ENCODE peak calls at places on chromosome 1, in eight cellular contexts. One of them, this sample, is unnamed. For H3K4me1, the result is how much of the 10 kb centered on the place peaks cover.

GRCh38 chr1:202283991-202284390 is 57.7 kb downstream of the UBE2T start:
- DNase-seq in cardiac muscle cell: peak
- DNase-seq in CD4-positive, CD25-positive, alpha-beta regulatory T cell: no peak
- DNase-seq in esophagus squamous epithelium: no peak
- DNase-seq in mesendoderm: peak
- DNase-seq in breast epithelium: peak
- DNase-seq in mesenchymal stem cell: peak
- DNase-seq in tibial artery: no peak
- DNase-seq in this sample: no peak

GRCh38 chr1:36879613-36880012 is 154.7 kb downstream of the GRIK3 start:
- DNase-seq in cardiac muscle cell: no peak
- DNase-seq in CD4-positive, CD25-positive, alpha-beta regulatory T cell: no peak
- DNase-seq in esophagus squamous epithelium: no peak
- DNase-seq in mesendoderm: no peak
- DNase-seq in breast epithelium: peak
- DNase-seq in mesenchymal stem cell: no peak
- DNase-seq in tibial artery: no peak
- DNase-seq in this sample: no peak

GRCh38 chr1:105462308-105462707 is 1594.2 kb upstream of the PRMT6 start:
- DNase-seq in cardiac muscle cell: no peak
- DNase-seq in CD4-positive, CD25-positive, alpha-beta regulatory T cell: no peak
- DNase-seq in esophagus squamous epithelium: no peak
- DNase-seq in mesendoderm: peak
- DNase-seq in breast epithelium: no peak
- DNase-seq in mesenchymal stem cell: no peak
- DNase-seq in tibial artery: no peak
- DNase-seq in this sample: no peak

GRCh38 chr1:27659497-27660299 is 12.3 kb downstream of the IFI6 start:
- DNase-seq in cardiac muscle cell: peak
- DNase-seq in CD4-positive, CD25-positive, alpha-beta regulatory T cell: peak
- DNase-seq in esophagus squamous epithelium: peak
- DNase-seq in mesendoderm: peak
- DNase-seq in breast epithelium: peak
- DNase-seq in mesenchymal stem cell: peak
- DNase-seq in tibial artery: peak
- DNase-seq in this sample: peak

GRCh38 chr1:33985656-33986055 is 121.8 kb downstream of the HMGB4 start:
- DNase-seq in cardiac muscle cell: no peak
- DNase-seq in CD4-positive, CD25-positive, alpha-beta regulatory T cell: no peak
- DNase-seq in esophagus squamous epithelium: no peak
- DNase-seq in mesendoderm: no peak
- DNase-seq in breast epithelium: no peak
- DNase-seq in mesenchymal stem cell: no peak
- DNase-seq in tibial artery: peak
- DNase-seq in this sample: peak

GRCh38 chr1:91676030-91676429 is 175.4 kb downstream of the CDC7 start:
- DNase-seq in cardiac muscle cell: no peak
- DNase-seq in CD4-positive, CD25-positive, alpha-beta regulatory T cell: no peak
- DNase-seq in esophagus squamous epithelium: no peak
- DNase-seq in mesendoderm: no peak
- DNase-seq in breast epithelium: no peak
- DNase-seq in mesenchymal stem cell: no peak
- DNase-seq in tibial artery: no peak
- DNase-seq in this sample: no peak

GRCh38 chr1:50450861-50451653 is 27.8 kb upstream of the DMRTA2 start:
- DNase-seq in cardiac muscle cell: no peak
- DNase-seq in CD4-positive, CD25-positive, alpha-beta regulatory T cell: no peak
- DNase-seq in esophagus squamous epithelium: no peak
- DNase-seq in mesendoderm: no peak
- DNase-seq in breast epithelium: no peak
- DNase-seq in mesenchymal stem cell: no peak
- DNase-seq in tibial artery: no peak
- DNase-seq in this sample: no peak

GRCh38 chr1:108524676-108525075 is 35.2 kb upstream of the EEIG2 start:
- DNase-seq in cardiac muscle cell: no peak
- DNase-seq in CD4-positive, CD25-positive, alpha-beta regulatory T cell: no peak
- DNase-seq in esophagus squamous epithelium: no peak
- DNase-seq in mesendoderm: no peak
- DNase-seq in breast epithelium: no peak
- DNase-seq in mesenchymal stem cell: no peak
- DNase-seq in tibial artery: no peak
- DNase-seq in this sample: no peak

GRCh38 chr1:179298952-179299351 is 5.4 kb downstream of the SOAT1 start:
- DNase-seq in cardiac muscle cell: no peak
- DNase-seq in CD4-positive, CD25-positive, alpha-beta regulatory T cell: peak
- DNase-seq in esophagus squamous epithelium: no peak
- DNase-seq in mesendoderm: no peak
- DNase-seq in breast epithelium: no peak
- DNase-seq in mesenchymal stem cell: no peak
- DNase-seq in tibial artery: no peak
- DNase-seq in this sample: no peak
- H3K4me1 ChIP-seq in cardiac muscle cell: under half
- H3K4me1 ChIP-seq in CD4-positive, CD25-positive, alpha-beta regulatory T cell: half or more
- H3K4me1 ChIP-seq in esophagus squamous epithelium: under half
- H3K4me1 ChIP-seq in mesendoderm: under half
- H3K4me1 ChIP-seq in breast epithelium: under half
- H3K4me1 ChIP-seq in mesenchymal stem cell: under half
- H3K4me1 ChIP-seq in tibial artery: under half
- H3K4me1 ChIP-seq in this sample: under half

GRCh38 chr1:47230692-47231313 is 1.2 kb downstream of the TAL1 start:
- DNase-seq in cardiac muscle cell: peak
- DNase-seq in CD4-positive, CD25-positive, alpha-beta regulatory T cell: no peak
- DNase-seq in esophagus squamous epithelium: no peak
- DNase-seq in mesendoderm: no peak
- DNase-seq in breast epithelium: no peak
- DNase-seq in mesenchymal stem cell: no peak
- DNase-seq in tibial artery: no peak
- DNase-seq in this sample: no peak

GRCh38 chr1:47229884-47230691 is 1.9 kb downstream of the TAL1 start:
- DNase-seq in cardiac muscle cell: no peak
- DNase-seq in CD4-positive, CD25-positive, alpha-beta regulatory T cell: no peak
- DNase-seq in esophagus squamous epithelium: no peak
- DNase-seq in mesendoderm: no peak
- DNase-seq in breast epithelium: no peak
- DNase-seq in mesenchymal stem cell: no peak
- DNase-seq in tibial artery: no peak
- DNase-seq in this sample: no peak

GRCh38 chr1:47233165-47233564 is 1.1 kb upstream of the TAL1 start:
- DNase-seq in cardiac muscle cell: no peak
- DNase-seq in CD4-positive, CD25-positive, alpha-beta regulatory T cell: no peak
- DNase-seq in esophagus squamous epithelium: no peak
- DNase-seq in mesendoderm: no peak
- DNase-seq in breast epithelium: no peak
- DNase-seq in mesenchymal stem cell: no peak
- DNase-seq in tibial artery: no peak
- DNase-seq in this sample: no peak

GRCh38 chr1:47232187-47232874 is at the start of gene TAL1:
- DNase-seq in cardiac muscle cell: peak
- DNase-seq in CD4-positive, CD25-positive, alpha-beta regulatory T cell: no peak
- DNase-seq in esophagus squamous epithelium: no peak
- DNase-seq in mesendoderm: no peak
- DNase-seq in breast epithelium: no peak
- DNase-seq in mesenchymal stem cell: no peak
- DNase-seq in tibial artery: no peak
- DNase-seq in this sample: no peak

DNA sequence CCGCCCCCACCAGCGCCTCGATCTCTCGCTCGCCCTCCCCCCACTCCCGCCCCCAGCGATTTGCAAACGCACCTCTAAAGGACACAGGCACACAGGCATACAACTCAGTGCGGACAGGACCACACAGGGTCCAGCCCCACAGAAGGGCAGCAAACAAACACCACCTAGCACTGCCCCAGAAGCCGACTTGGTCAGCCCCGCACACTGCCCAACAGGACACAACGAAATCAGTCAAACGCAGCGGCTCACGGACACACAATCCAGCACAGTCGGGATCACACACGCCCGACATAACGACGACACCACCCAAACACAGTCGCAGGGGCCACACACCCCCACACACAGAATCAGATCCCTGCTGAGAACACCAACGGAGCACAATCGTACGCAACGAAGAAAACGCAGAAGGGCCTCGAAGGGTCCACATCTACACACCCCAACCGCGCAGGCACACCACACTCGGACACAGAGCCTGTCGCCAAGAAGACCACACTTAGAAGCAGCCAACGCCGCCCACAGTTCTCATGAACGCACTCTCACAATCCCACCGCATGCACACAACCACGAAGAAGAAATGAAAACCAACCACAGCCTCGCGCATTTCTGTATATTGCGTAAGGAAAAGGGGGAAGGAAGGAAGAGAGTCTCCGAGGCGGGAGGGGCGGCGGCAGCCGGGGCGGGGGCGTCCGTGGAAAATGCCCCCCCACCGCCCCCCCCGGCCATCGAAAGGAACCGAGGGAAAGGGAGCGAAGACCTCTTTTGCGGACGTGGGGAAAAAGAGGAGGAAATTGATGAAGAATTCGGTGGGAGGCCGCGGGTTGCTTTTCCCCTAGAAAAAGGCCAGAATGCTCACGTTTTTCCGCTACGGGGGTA is 475 bp downstream of the TAL1 start:
- DNase-seq in cardiac muscle cell: peak
- DNase-seq in CD4-positive, CD25-positive, alpha-beta regulatory T cell: peak
- DNase-seq in esophagus squamous epithelium: no peak
- DNase-seq in mesendoderm: peak
- DNase-seq in breast epithelium: no peak
- DNase-seq in mesenchymal stem cell: peak
- DNase-seq in tibial artery: peak
- DNase-seq in this sample: no peak
- H3K4me3 ChIP-seq in cardiac muscle cell: peak
- H3K4me3 ChIP-seq in CD4-positive, CD25-positive, alpha-beta regulatory T cell: peak
- H3K4me3 ChIP-seq in esophagus squamous epithelium: peak
- H3K4me3 ChIP-seq in mesendoderm: no peak
- H3K4me3 ChIP-seq in breast epithelium: peak
- H3K4me3 ChIP-seq in mesenchymal stem cell: peak
- H3K4me3 ChIP-seq in tibial artery: peak
- H3K4me3 ChIP-seq in this sample: peak

GRCh38 chr1:6183520-6183989 is 3.4 kb upstream of the CHD5 start:
- DNase-seq in cardiac muscle cell: no peak
- DNase-seq in CD4-positive, CD25-positive, alpha-beta regulatory T cell: no peak
- DNase-seq in esophagus squamous epithelium: no peak
- DNase-seq in mesendoderm: peak
- DNase-seq in breast epithelium: no peak
- DNase-seq in mesenchymal stem cell: no peak
- DNase-seq in tibial artery: no peak
- DNase-seq in this sample: no peak

GRCh38 chr1:6179564-6180175 is 451 bp downstream of the CHD5 start:
- DNase-seq in cardiac muscle cell: no peak
- DNase-seq in CD4-positive, CD25-positive, alpha-beta regulatory T cell: no peak
- DNase-seq in esophagus squamous epithelium: no peak
- DNase-seq in mesendoderm: no peak
- DNase-seq in breast epithelium: no peak
- DNase-seq in mesenchymal stem cell: no peak
- DNase-seq in tibial artery: no peak
- DNase-seq in this sample: no peak

GRCh38 chr1:6180215-6180577 is at the start of gene CHD5:
- DNase-seq in cardiac muscle cell: no peak
- DNase-seq in CD4-positive, CD25-positive, alpha-beta regulatory T cell: no peak
- DNase-seq in esophagus squamous epithelium: no peak
- DNase-seq in mesendoderm: peak
- DNase-seq in breast epithelium: no peak
- DNase-seq in mesenchymal stem cell: no peak
- DNase-seq in tibial artery: no peak
- DNase-seq in this sample: no peak

GRCh38 chr1:6180578-6181311 is 624 bp upstream of the CHD5 start:
- DNase-seq in cardiac muscle cell: no peak
- DNase-seq in CD4-positive, CD25-positive, alpha-beta regulatory T cell: no peak
- DNase-seq in esophagus squamous epithelium: no peak
- DNase-seq in mesendoderm: peak
- DNase-seq in breast epithelium: no peak
- DNase-seq in mesenchymal stem cell: no peak
- DNase-seq in tibial artery: no peak
- DNase-seq in this sample: no peak

GRCh38 chr1:6181347-6181770 is 1.2 kb upstream of the CHD5 start:
- DNase-seq in cardiac muscle cell: no peak
- DNase-seq in CD4-positive, CD25-positive, alpha-beta regulatory T cell: no peak
- DNase-seq in esophagus squamous epithelium: no peak
- DNase-seq in mesendoderm: no peak
- DNase-seq in breast epithelium: no peak
- DNase-seq in mesenchymal stem cell: no peak
- DNase-seq in tibial artery: no peak
- DNase-seq in this sample: no peak
- H3K4me1 ChIP-seq in cardiac muscle cell: under half
- H3K4me1 ChIP-seq in CD4-positive, CD25-positive, alpha-beta regulatory T cell: under half
- H3K4me1 ChIP-seq in esophagus squamous epithelium: under half
- H3K4me1 ChIP-seq in mesendoderm: under half
- H3K4me1 ChIP-seq in breast epithelium: under half
- H3K4me1 ChIP-seq in mesenchymal stem cell: under half
- H3K4me1 ChIP-seq in tibial artery: under half
- H3K4me1 ChIP-seq in this sample: under half

GRCh38 chr1:161162806-161163205 is 3.4 kb upstream of the PPOX start:
- DNase-seq in cardiac muscle cell: no peak
- DNase-seq in CD4-positive, CD25-positive, alpha-beta regulatory T cell: no peak
- DNase-seq in esophagus squamous epithelium: no peak
- DNase-seq in mesendoderm: no peak
- DNase-seq in breast epithelium: no peak
- DNase-seq in mesenchymal stem cell: no peak
- DNase-seq in tibial artery: no peak
- DNase-seq in this sample: no peak

GRCh38 chr1:161165742-161166668 is at the start of gene PPOX:
- DNase-seq in cardiac muscle cell: peak
- DNase-seq in CD4-positive, CD25-positive, alpha-beta regulatory T cell: peak
- DNase-seq in esophagus squamous epithelium: peak
- DNase-seq in mesendoderm: peak
- DNase-seq in breast epithelium: peak
- DNase-seq in mesenchymal stem cell: peak
- DNase-seq in tibial artery: peak
- DNase-seq in this sample: peak

GRCh38 chr1:161163793-161164192 is 2.4 kb upstream of the PPOX start:
- DNase-seq in cardiac muscle cell: no peak
- DNase-seq in CD4-positive, CD25-positive, alpha-beta regulatory T cell: no peak
- DNase-seq in esophagus squamous epithelium: no peak
- DNase-seq in mesendoderm: no peak
- DNase-seq in breast epithelium: no peak
- DNase-seq in mesenchymal stem cell: no peak
- DNase-seq in tibial artery: no peak
- DNase-seq in this sample: no peak

GRCh38 chr1:161166669-161167548 is 683 bp downstream of the PPOX start:
- DNase-seq in cardiac muscle cell: no peak
- DNase-seq in CD4-positive, CD25-positive, alpha-beta regulatory T cell: no peak
- DNase-seq in esophagus squamous epithelium: no peak
- DNase-seq in mesendoderm: peak
- DNase-seq in breast epithelium: no peak
- DNase-seq in mesenchymal stem cell: peak
- DNase-seq in tibial artery: no peak
- DNase-seq in this sample: no peak

DNA sequence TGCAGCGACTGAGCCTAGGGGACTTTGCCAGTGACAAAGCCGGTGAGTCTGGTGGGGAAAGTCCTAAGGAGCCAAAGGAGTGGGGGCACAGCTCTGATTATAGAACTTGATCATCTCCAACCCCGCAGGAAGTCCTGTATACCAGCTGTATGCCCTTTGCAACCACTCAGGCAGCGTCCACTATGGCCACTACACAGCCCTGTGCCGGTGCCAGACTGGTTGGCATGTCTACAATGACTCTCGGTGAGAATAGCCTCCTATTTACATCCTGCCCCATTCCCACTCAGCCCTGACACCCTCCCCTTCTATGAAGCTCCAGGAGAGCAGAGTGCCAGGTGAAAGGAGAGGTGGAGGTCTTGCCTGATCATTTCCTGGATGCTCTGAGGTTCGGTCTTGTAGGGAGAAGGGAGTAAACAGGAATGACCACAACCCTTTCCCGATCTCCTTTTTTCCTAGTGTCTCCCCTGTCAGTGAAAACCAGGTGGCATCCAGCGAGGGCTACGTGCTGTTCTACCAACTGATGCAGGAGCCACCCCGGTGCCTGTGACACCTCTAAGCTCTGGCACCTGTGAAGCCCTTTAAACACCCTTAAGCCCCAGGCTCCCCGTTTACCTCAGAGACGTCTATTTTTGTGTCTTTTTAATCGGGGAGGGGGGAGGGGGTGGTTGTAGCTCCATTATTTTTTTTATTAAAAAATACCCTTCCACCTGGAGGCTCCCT is 1.2 kb upstream of the PPOX start:
- DNase-seq in cardiac muscle cell: no peak
- DNase-seq in CD4-positive, CD25-positive, alpha-beta regulatory T cell: no peak
- DNase-seq in esophagus squamous epithelium: no peak
- DNase-seq in mesendoderm: no peak
- DNase-seq in breast epithelium: no peak
- DNase-seq in mesenchymal stem cell: no peak
- DNase-seq in tibial artery: no peak
- DNase-seq in this sample: no peak
- H3K4me3 ChIP-seq in cardiac muscle cell: peak
- H3K4me3 ChIP-seq in CD4-positive, CD25-positive, alpha-beta regulatory T cell: peak
- H3K4me3 ChIP-seq in esophagus squamous epithelium: peak
- H3K4me3 ChIP-seq in mesendoderm: no peak
- H3K4me3 ChIP-seq in breast epithelium: peak
- H3K4me3 ChIP-seq in mesenchymal stem cell: peak
- H3K4me3 ChIP-seq in tibial artery: peak
- H3K4me3 ChIP-seq in this sample: peak